ENCODE peak calls at places on chromosomes 2 and 18, in six cellular contexts. One of them, this sample, is unnamed.

GRCh38 chr2:39646891-39647780 is 18.6 kb upstream of the TMEM178A start:
- DNase-seq in mesendoderm: no peak
- DNase-seq in neuronal stem cell: no peak
- DNase-seq in H9: peak
- DNase-seq in HCT116: no peak
- DNase-seq in mammary epithelial cell: no peak
- DNase-seq in this sample: no peak

GRCh38 chr2:239884875-239885274 is 140.3 kb downstream of the NDUFA10 start:
- DNase-seq in mesendoderm: no peak
- DNase-seq in neuronal stem cell: no peak
- DNase-seq in H9: no peak
- DNase-seq in HCT116: no peak
- DNase-seq in mammary epithelial cell: no peak
- DNase-seq in this sample: peak

GRCh38 chr2:74584088-74584645 is 29.6 kb downstream of the DOK1 start:
- DNase-seq in mesendoderm: no peak
- DNase-seq in neuronal stem cell: no peak
- DNase-seq in H9: no peak
- DNase-seq in HCT116: no peak
- DNase-seq in mammary epithelial cell: no peak
- DNase-seq in this sample: no peak

GRCh38 chr18:50203801-50204604 is 9.1 kb upstream of the MYO5B start:
- DNase-seq in mesendoderm: peak
- DNase-seq in neuronal stem cell: peak
- DNase-seq in H9: peak
- DNase-seq in HCT116: peak
- DNase-seq in mammary epithelial cell: no peak
- DNase-seq in this sample: peak

GRCh38 chr2:239548491-239548890 is 147.7 kb upstream of the HDAC4 start:
- DNase-seq in mesendoderm: no peak
- DNase-seq in neuronal stem cell: no peak
- DNase-seq in H9: no peak
- DNase-seq in HCT116: no peak
- DNase-seq in mammary epithelial cell: peak
- DNase-seq in this sample: no peak

GRCh38 chr2:102197389-102198137 is 10.7 kb downstream of the IL1RL2 start:
- DNase-seq in mesendoderm: no peak
- DNase-seq in neuronal stem cell: no peak
- DNase-seq in H9: no peak
- DNase-seq in HCT116: no peak
- DNase-seq in mammary epithelial cell: no peak
- DNase-seq in this sample: no peak

GRCh38 chr18:44130365-44130942 is 550.2 kb upstream of the SETBP1 start:
- DNase-seq in mesendoderm: peak
- DNase-seq in neuronal stem cell: peak
- DNase-seq in H9: peak
- DNase-seq in HCT116: no peak
- DNase-seq in mammary epithelial cell: peak
- DNase-seq in this sample: peak

GRCh38 chr2:48444404-48444803 is 85.5 kb upstream of the STON1 start:
- DNase-seq in mesendoderm: no peak
- DNase-seq in neuronal stem cell: no peak
- DNase-seq in H9: no peak
- DNase-seq in HCT116: no peak
- DNase-seq in mammary epithelial cell: no peak
- DNase-seq in this sample: no peak

GRCh38 chr2:36343601-36344000 is 12.0 kb upstream of the CRIM1 start:
- DNase-seq in mesendoderm: no peak
- DNase-seq in neuronal stem cell: no peak
- DNase-seq in H9: no peak
- DNase-seq in HCT116: no peak
- DNase-seq in mammary epithelial cell: no peak
- DNase-seq in this sample: no peak

GRCh38 chr2:125418483-125418882 is 1237.5 kb upstream of the GYPC start:
- DNase-seq in mesendoderm: no peak
- DNase-seq in neuronal stem cell: no peak
- DNase-seq in H9: no peak
- DNase-seq in HCT116: no peak
- DNase-seq in mammary epithelial cell: no peak
- DNase-seq in this sample: no peak

GRCh38 chr2:240982821-240983281 is 15.6 kb upstream of the SNED1 start:
- DNase-seq in mesendoderm: no peak
- DNase-seq in neuronal stem cell: no peak
- DNase-seq in H9: no peak
- DNase-seq in HCT116: no peak
- DNase-seq in mammary epithelial cell: no peak
- DNase-seq in this sample: no peak

GRCh38 chr2:208278549-208278948 is 12.5 kb downstream of the PIKFYVE start:
- DNase-seq in mesendoderm: no peak
- DNase-seq in neuronal stem cell: no peak
- DNase-seq in H9: no peak
- DNase-seq in HCT116: no peak
- DNase-seq in mammary epithelial cell: no peak
- DNase-seq in this sample: no peak

GRCh38 chr2:201793631-201794030 is 12.7 kb upstream of the CDK15 start:
- DNase-seq in mesendoderm: no peak
- DNase-seq in neuronal stem cell: no peak
- DNase-seq in H9: no peak
- DNase-seq in HCT116: no peak
- DNase-seq in mammary epithelial cell: peak
- DNase-seq in this sample: peak

GRCh38 chr18:10017048-10017447 is 103.2 kb downstream of the VAPA start:
- DNase-seq in mesendoderm: no peak
- DNase-seq in neuronal stem cell: no peak
- DNase-seq in H9: no peak
- DNase-seq in HCT116: no peak
- DNase-seq in mammary epithelial cell: no peak
- DNase-seq in this sample: no peak

GRCh38 chr2:60496475-60496874 is 57.0 kb downstream of the BCL11A start:
- DNase-seq in mesendoderm: no peak
- DNase-seq in neuronal stem cell: no peak
- DNase-seq in H9: no peak
- DNase-seq in HCT116: no peak
- DNase-seq in mammary epithelial cell: peak
- DNase-seq in this sample: peak

DNA sequence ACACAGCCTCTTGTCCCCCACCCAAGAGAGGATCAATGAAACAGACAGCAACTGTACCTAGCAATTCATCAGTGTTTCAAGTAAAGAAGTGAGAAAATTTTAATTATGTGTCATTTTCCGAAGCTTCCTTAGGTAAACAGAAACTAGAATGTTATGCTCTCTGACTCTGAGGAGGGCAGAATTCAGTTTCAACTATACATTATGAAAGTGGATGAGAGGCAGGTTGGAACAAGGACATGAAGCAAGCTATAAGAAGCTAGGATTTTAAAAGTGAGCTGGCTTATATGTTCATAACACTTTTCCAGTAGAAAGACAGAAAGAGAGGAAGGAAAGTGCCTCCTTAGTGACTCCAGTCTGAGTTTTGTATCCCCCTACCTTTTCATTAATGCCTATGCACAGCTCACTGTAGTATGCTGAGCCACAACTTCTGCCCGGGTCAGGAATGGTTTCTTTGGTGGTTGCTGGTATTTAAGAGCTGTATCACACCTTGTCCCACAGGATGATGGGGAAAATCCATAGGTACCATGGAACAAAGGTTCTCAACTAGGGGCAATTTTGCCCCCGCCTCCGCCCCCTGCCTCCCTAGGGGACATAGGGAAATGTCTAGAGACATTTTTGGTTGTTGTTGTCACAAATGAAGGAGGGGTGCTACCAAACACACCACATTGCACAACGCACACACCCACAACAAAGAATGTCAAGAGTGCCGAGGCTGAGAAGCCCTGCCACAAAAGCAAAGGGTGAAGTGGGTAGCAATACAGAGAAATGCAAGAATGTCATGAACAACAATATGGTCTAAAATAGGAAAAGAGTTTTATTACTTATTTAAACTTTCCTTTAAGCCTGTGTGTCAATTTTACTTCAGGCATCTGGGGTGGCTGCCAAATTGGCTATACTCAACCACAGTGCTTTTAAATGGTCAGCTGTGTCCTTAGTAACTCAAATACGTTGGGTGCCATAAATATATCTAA is 161.0 kb upstream of the ZFP36L2 start:
- DNase-seq in mesendoderm: no peak
- DNase-seq in neuronal stem cell: no peak
- DNase-seq in H9: no peak
- DNase-seq in HCT116: no peak
- DNase-seq in mammary epithelial cell: peak
- DNase-seq in this sample: peak
- H3K9ac ChIP-seq in mesendoderm: no peak
- H3K9ac ChIP-seq in neuronal stem cell: no peak
- H3K9ac ChIP-seq in H9: no peak
- H3K9ac ChIP-seq in HCT116: no peak
- H3K9ac ChIP-seq in mammary epithelial cell: no peak
- H3K9ac ChIP-seq in this sample: no peak

DNA sequence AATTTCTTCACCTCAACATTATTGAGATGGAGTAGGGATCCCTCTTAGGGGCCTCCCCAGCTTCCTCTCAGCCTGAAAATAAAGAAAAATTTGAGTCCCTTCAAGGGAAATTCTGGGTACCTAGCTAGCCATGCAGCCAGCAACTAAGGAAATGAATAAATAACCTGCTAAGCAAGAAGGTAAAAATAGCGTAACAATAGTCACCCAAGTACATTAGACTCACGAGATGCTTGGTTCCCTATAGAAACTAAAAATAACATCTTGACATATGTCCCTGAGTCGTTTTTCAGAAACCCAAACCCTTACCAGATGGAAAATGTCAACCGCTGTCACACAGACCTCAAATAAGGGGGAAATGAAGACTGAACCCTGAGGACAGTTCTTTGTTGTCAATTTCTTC is 51.9 kb downstream of the CACNB4 start:
- DNase-seq in mesendoderm: no peak
- DNase-seq in neuronal stem cell: no peak
- DNase-seq in H9: no peak
- DNase-seq in HCT116: no peak
- DNase-seq in mammary epithelial cell: no peak
- DNase-seq in this sample: no peak
- H3K4me2 ChIP-seq in mesendoderm: no peak
- H3K4me2 ChIP-seq in neuronal stem cell: no peak
- H3K4me2 ChIP-seq in H9: no peak
- H3K4me2 ChIP-seq in HCT116: no peak
- H3K4me2 ChIP-seq in mammary epithelial cell: no peak
- H3K4me2 ChIP-seq in this sample: no peak

DNA sequence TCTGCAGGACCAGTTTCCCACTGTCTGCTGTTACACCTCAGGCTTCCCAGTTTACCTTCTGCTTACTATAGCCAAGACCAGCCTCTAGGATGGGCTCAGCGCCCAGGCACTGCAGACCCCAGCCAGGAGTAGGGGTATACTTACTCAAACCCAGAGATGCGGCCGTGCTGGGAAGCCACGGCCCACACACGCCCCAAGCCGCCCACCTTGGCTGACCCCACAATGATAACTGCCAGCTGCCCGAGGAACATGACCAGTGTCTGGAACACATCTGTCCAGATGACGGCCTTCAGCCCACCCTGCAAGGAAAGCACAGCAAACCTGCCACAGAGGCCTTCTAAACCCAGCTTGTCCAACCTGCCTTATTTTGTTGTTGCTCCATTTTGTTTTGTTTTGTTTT is 6.6 kb upstream of the ATRAID start:
- DNase-seq in mesendoderm: no peak
- DNase-seq in neuronal stem cell: no peak
- DNase-seq in H9: no peak
- DNase-seq in HCT116: no peak
- DNase-seq in mammary epithelial cell: no peak
- DNase-seq in this sample: no peak
- H3K9ac ChIP-seq in mesendoderm: no peak
- H3K9ac ChIP-seq in neuronal stem cell: no peak
- H3K9ac ChIP-seq in H9: no peak
- H3K9ac ChIP-seq in HCT116: no peak
- H3K9ac ChIP-seq in mammary epithelial cell: no peak
- H3K9ac ChIP-seq in this sample: no peak

GRCh38 chr18:48831113-48831759 is 119.5 kb downstream of the SMAD7 start:
- DNase-seq in mesendoderm: no peak
- DNase-seq in neuronal stem cell: no peak
- DNase-seq in H9: peak
- DNase-seq in HCT116: no peak
- DNase-seq in mammary epithelial cell: no peak
- DNase-seq in this sample: no peak
- H3K4me2 ChIP-seq in mesendoderm: no peak
- H3K4me2 ChIP-seq in neuronal stem cell: no peak
- H3K4me2 ChIP-seq in H9: no peak
- H3K4me2 ChIP-seq in HCT116: no peak
- H3K4me2 ChIP-seq in mammary epithelial cell: no peak
- H3K4me2 ChIP-seq in this sample: no peak

GRCh38 chr2:219453691-219454131 is 19.1 kb downstream of the SPEG start:
- DNase-seq in mesendoderm: peak
- DNase-seq in neuronal stem cell: no peak
- DNase-seq in H9: no peak
- DNase-seq in HCT116: no peak
- DNase-seq in mammary epithelial cell: peak
- DNase-seq in this sample: peak
- H3K9ac ChIP-seq in mesendoderm: peak
- H3K9ac ChIP-seq in neuronal stem cell: no peak
- H3K9ac ChIP-seq in H9: no peak
- H3K9ac ChIP-seq in HCT116: peak
- H3K9ac ChIP-seq in mammary epithelial cell: peak
- H3K9ac ChIP-seq in this sample: no peak

DNA sequence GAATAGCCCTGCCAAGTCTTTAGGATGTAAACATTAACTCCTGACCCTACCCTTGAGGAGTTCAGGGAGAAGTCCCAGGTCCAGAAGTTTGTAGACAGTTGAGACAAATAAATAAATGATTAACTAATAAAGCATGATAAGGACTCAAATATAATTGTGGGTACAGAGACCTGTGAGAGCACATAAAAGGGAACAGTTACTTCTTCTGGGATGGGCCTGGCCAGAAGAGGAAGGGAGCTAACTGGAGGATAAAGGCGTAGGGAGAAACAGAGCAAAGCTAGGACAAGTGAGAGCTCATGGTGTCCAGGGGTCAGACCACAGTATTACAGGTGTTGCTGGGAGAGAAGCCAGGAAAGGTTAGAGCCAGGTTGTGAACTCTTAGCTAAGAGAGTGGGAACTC is 3.0 kb downstream of the LCLAT1 start:
- DNase-seq in mesendoderm: no peak
- DNase-seq in neuronal stem cell: no peak
- DNase-seq in H9: no peak
- DNase-seq in HCT116: no peak
- DNase-seq in mammary epithelial cell: no peak
- DNase-seq in this sample: no peak
- H3K4me2 ChIP-seq in mesendoderm: no peak
- H3K4me2 ChIP-seq in neuronal stem cell: no peak
- H3K4me2 ChIP-seq in H9: no peak
- H3K4me2 ChIP-seq in HCT116: no peak
- H3K4me2 ChIP-seq in mammary epithelial cell: no peak
- H3K4me2 ChIP-seq in this sample: no peak